ENCODE peak calls at places on chromosomes 3 and 15, in ten cellular contexts. L is psoas muscle, P is cardiac muscle cell, H is left lung, K is IMR-90, M is upper lobe of right lung, Y is adrenal gland, N is mucosa of descending colon, E is left ventricle myocardium inferior, B is heart left ventricle. F is an unnamed sample.

GRCh38 chr15:56739964-56740640 is 6.8 kb upstream of the ZNF280D start:
- DNase-seq in H (no peak), P (no peak), Y (no peak), B (no peak), M (no peak), N (no peak), K (no peak), E (no peak), L (no peak), F (no peak)

GRCh38 chr3:106261396-106261795 is 392.6 kb upstream of the CBLB start:
- DNase-seq in P (no peak), B (no peak), K (peak; percentile 45), L (no peak), E (no peak), H (no peak), Y (no peak), N (no peak), M (no peak), F (no peak)

GRCh38 chr3:89434621-89435380 is 327.4 kb downstream of the EPHA3 start:
- DNase-seq in P (no peak), E (no peak), M (no peak), N (no peak), B (no peak), Y (no peak), K (no peak), H (no peak), L (no peak), F (no peak)

GRCh38 chr3:113227146-113227545 is 15.8 kb downstream of the BOC start:
- DNase-seq in P (no peak), B (no peak), L (no peak), N (no peak), Y (no peak), M (no peak), H (no peak), E (no peak), K (no peak), F (no peak)

GRCh38 chr15:79370716-79371115 is 59.8 kb downstream of the TMED3 start:
- DNase-seq in M (no peak), L (no peak), K (peak; percentile 83), N (no peak), P (no peak), Y (no peak), E (no peak), H (no peak), B (no peak), F (no peak)

GRCh38 chr3:62604301-62604700 is 231.0 kb upstream of the FEZF2 start:
- DNase-seq in H (no peak), N (no peak), L (no peak), B (no peak), M (no peak), E (no peak), Y (no peak), P (no peak), K (peak; percentile 88), F (no peak)

GRCh38 chr15:98953000-98953776 is 54.4 kb downstream of the PGPEP1L start:
- DNase-seq in P (no peak), H (no peak), M (no peak), Y (peak; percentile 56), B (peak; percentile 53), K (peak; percentile 13), E (peak; percentile 40), L (no peak), N (no peak), F (no peak)

GRCh38 chr3:46471371-46471914 is 6.7 kb upstream of the LTF start:
- DNase-seq in E (no peak), Y (no peak), B (no peak), N (no peak), H (no peak), P (no peak), K (no peak), L (no peak), M (no peak), F (peak; percentile 22)

GRCh38 chr3:138912237-138912636 is 34.7 kb downstream of the FOXL2 start:
- DNase-seq in E (no peak), N (no peak), K (peak; percentile 20), M (no peak), H (no peak), P (no peak), B (no peak), L (no peak), Y (no peak), F (no peak)

GRCh38 chr3:191085091-191085490 is 114.0 kb upstream of the OSTN start:
- DNase-seq in L (no peak), H (no peak), E (no peak), Y (no peak), N (no peak), B (no peak), M (no peak), K (peak; percentile 9), P (no peak), F (no peak)

GRCh38 chr3:3216401-3216800 is 36.9 kb upstream of the CRBN start:
- DNase-seq in Y (no peak), K (no peak), P (no peak), H (no peak), M (no peak), B (no peak), N (no peak), L (no peak), E (no peak), F (no peak)

DNA sequence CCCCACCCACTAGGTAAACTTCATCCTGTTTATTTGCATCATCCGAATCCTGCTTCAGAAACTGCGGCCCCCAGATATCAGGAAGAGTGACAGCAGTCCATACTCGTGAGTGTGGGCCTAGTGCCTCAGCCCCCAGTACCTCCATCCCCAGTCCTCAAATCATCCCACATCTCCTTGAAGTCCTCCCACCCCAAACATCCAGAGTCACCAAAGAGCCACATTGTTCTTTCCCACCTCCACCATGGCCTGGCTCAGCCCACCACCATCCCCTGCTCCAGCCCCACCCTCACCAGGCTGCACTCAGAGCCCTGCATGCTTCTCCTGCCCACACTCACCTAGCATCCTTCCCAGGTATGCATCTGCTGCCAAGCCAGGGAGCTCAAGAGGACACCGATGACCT is 29.8 kb downstream of the VIPR1 start:
- DNase-seq in Y (no peak), M (no peak), P (no peak), K (no peak), N (no peak), E (no peak), L (no peak), H (no peak), B (no peak), F (no peak)
- H3K4me1 ChIP-seq in Y (no peaks in the 10 kb centered on the region), M (peaks cover 12% of the 10 kb centered on the region), P (no peaks in the 10 kb centered on the region), K (no peaks in the 10 kb centered on the region), N (no peaks in the 10 kb centered on the region), E (no peaks in the 10 kb centered on the region), L (no peaks in the 10 kb centered on the region), H (peaks cover 58% of the 10 kb centered on the region), B (no peaks in the 10 kb centered on the region), F (no peaks in the 10 kb centered on the region)

GRCh38 chr3:155854147-155854940 is at the start of gene SLC33A1:
- DNase-seq in N (peak; percentile 99), B (peak; percentile 100), P (peak; percentile 99), L (peak; percentile 100), H (peak; percentile 99), M (peak; percentile 100), E (peak; percentile 99), K (peak; percentile 99), Y (peak; percentile 99), F (peak; percentile 100)

GRCh38 chr3:155847993-155848392 is 6.2 kb downstream of the SLC33A1 start:
- DNase-seq in H (no peak), P (no peak), M (no peak), E (no peak), L (no peak), N (no peak), Y (no peak), K (no peak), B (no peak), F (no peak)

DNA sequence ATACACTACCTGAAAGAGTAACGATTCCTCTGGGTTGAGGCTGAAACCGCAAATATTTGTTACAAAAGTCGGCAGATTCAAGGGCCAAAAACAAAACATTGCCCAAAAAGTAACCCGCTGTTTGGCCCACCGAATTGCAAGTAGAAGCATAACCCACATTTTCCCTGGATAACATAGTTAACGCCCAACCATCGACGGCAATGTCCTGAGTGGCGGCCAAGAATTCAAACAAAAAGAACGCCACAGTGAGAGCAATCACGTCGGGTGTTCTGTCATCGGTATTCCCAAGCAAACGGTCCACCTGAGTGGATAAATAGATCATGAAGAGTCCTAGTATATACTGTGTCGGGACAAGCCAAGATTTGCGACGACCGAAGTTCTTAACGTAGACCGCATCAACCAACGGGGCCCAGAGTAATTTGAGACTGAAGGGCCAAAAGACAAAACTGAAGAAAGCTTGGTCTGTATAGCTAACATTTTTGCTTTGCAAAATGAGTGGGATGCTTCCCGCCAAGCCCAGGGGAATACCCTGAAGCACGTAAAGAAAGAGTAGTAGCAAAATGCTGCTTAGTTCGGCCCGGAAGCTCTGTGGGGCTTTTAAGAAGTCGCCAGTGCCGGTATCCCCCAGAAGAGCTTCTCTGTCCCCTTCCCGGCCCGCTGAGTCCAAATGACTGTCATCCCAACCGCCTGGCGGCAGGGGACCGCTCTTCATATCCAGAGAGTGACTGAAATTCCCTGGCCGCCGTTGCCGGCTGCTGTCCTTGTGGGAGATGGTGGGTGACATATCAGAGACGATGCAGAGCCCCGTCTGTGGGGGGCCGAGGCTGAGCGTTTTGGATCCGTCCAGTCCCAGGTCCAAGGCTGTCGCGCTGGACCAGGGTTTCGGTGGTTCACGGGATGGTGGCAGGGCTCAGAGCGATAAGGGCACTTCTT is 747 bp downstream of the SLC33A1 start:
- DNase-seq in N (no peak), E (peak; percentile 22), H (peak; percentile 86), L (no peak), K (peak; percentile 7), P (peak; percentile 63), M (peak; percentile 73), B (peak; percentile 56), Y (no peak), F (peak; percentile 75)
- H3K4me1 ChIP-seq in N (peaks cover 40% of the 10 kb centered on the region), E (peaks cover 64% of the 10 kb centered on the region), H (peaks cover 44% of the 10 kb centered on the region), L (peaks cover 37% of the 10 kb centered on the region), K (no peaks in the 10 kb centered on the region), P (peaks cover 15% of the 10 kb centered on the region), M (peaks cover 34% of the 10 kb centered on the region), B (peaks cover 56% of the 10 kb centered on the region), Y (peaks cover 46% of the 10 kb centered on the region), F (peaks cover 53% of the 10 kb centered on the region)

DNA sequence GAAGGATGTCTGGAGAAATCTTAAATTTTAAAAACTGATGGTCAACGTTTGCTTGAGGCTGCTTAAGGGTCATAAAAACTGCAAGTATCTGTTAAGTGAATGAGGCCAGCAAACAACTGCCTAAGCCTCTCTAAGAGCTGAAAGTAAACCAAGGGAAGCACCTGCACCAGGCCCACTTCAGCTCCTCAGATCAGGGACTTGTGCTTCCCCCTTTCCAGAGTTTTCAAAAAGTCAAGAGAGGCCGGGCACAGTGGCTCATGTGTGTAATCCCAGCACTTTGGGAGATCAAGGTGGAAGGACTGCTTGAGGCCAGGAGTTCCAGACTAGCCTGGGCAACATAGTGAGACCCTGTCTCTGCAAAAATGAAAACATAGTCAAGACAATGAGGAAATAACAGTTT is 9.1 kb downstream of the FBXL22 start:
- DNase-seq in E (no peak), N (no peak), L (no peak), H (no peak), K (no peak), M (no peak), Y (no peak), P (no peak), B (no peak), F (no peak)
- H3K4me1 ChIP-seq in E (peaks cover 56% of the 10 kb centered on the region), N (peaks cover 11% of the 10 kb centered on the region), L (peaks cover 22% of the 10 kb centered on the region), H (peaks cover 37% of the 10 kb centered on the region), K (peaks cover 7% of the 10 kb centered on the region), M (peaks cover 35% of the 10 kb centered on the region), Y (peaks cover 20% of the 10 kb centered on the region), P (peaks cover 10% of the 10 kb centered on the region), B (peaks cover 32% of the 10 kb centered on the region), F (peaks cover 52% of the 10 kb centered on the region)

GRCh38 chr3:41050149-41050548 is 149.2 kb upstream of the CTNNB1 start:
- DNase-seq in P (no peak), Y (no peak), H (no peak), M (no peak), E (no peak), L (no peak), K (no peak), B (no peak), N (no peak), F (no peak)

GRCh38 chr3:41053220-41053619 is 146.1 kb upstream of the CTNNB1 start:
- DNase-seq in L (no peak), Y (no peak), M (no peak), E (no peak), B (no peak), K (no peak), H (no peak), P (no peak), N (no peak), F (no peak)
- H3K4me1 ChIP-seq in L (no peaks in the 10 kb centered on the region), Y (no peaks in the 10 kb centered on the region), M (no peaks in the 10 kb centered on the region), E (no peaks in the 10 kb centered on the region), B (no peaks in the 10 kb centered on the region), K (no peaks in the 10 kb centered on the region), H (no peaks in the 10 kb centered on the region), P (no peaks in the 10 kb centered on the region), N (no peaks in the 10 kb centered on the region), F (no peaks in the 10 kb centered on the region)